ENCODE peak calls at places on chromosomes 2 and 18, in five cellular contexts. One of them, this sample, is unnamed.

GRCh38 chr2:67260348-67261277 is 136.5 kb upstream of the ETAA1 start:
- DNase-seq in right atrium auricular region: peak; percentile 87
- DNase-seq in HCT116: no peak
- DNase-seq in BE2C: peak; percentile 7
- DNase-seq in ovary: peak; percentile 83
- DNase-seq in this sample: no peak

GRCh38 chr2:228987441-228988155 is 283.5 kb downstream of the PID1 start:
- DNase-seq in right atrium auricular region: no peak
- DNase-seq in ovary: no peak
- DNase-seq in BE2C: no peak
- DNase-seq in HCT116: no peak
- DNase-seq in this sample: no peak

GRCh38 chr2:154697422-154698237 is 865 bp upstream of the KCNJ3 start:
- DNase-seq in right atrium auricular region: no peak
- DNase-seq in BE2C: peak; percentile 12
- DNase-seq in HCT116: no peak
- DNase-seq in ovary: no peak
- DNase-seq in this sample: no peak

GRCh38 chr2:224171226-224171625 is 132.1 kb upstream of the SERPINE2 start:
- DNase-seq in right atrium auricular region: no peak
- DNase-seq in HCT116: no peak
- DNase-seq in ovary: no peak
- DNase-seq in BE2C: no peak
- DNase-seq in this sample: no peak

GRCh38 chr2:208249241-208249640 is 5.6 kb downstream of the IDH1 start:
- DNase-seq in BE2C: no peak
- DNase-seq in right atrium auricular region: no peak
- DNase-seq in ovary: no peak
- DNase-seq in HCT116: no peak
- DNase-seq in this sample: no peak

GRCh38 chr2:82314836-82315472 is 2010.4 kb upstream of the LRRTM1 start:
- DNase-seq in BE2C: no peak
- DNase-seq in right atrium auricular region: no peak
- DNase-seq in HCT116: no peak
- DNase-seq in ovary: no peak
- DNase-seq in this sample: no peak

GRCh38 chr2:240461471-240462072 is 26.1 kb downstream of the GPC1 start:
- DNase-seq in ovary: peak; percentile 25
- DNase-seq in right atrium auricular region: no peak
- DNase-seq in BE2C: peak; percentile 5
- DNase-seq in HCT116: no peak
- DNase-seq in this sample: no peak

GRCh38 chr18:49447810-49448745 is 12.4 kb downstream of the DYM start:
- DNase-seq in ovary: no peak
- DNase-seq in HCT116: peak; percentile 67
- DNase-seq in right atrium auricular region: no peak
- DNase-seq in BE2C: peak; percentile 57
- DNase-seq in this sample: peak; percentile 27

GRCh38 chr2:21757805-21758204 is 634.0 kb downstream of the TDRD15 start:
- DNase-seq in BE2C: peak; percentile 6
- DNase-seq in ovary: no peak
- DNase-seq in HCT116: no peak
- DNase-seq in right atrium auricular region: no peak
- DNase-seq in this sample: no peak

GRCh38 chr2:107088156-107088555 is 202.2 kb upstream of the ST6GAL2 start:
- DNase-seq in BE2C: no peak
- DNase-seq in right atrium auricular region: no peak
- DNase-seq in ovary: no peak
- DNase-seq in HCT116: no peak
- DNase-seq in this sample: no peak

GRCh38 chr2:120907822-120908221 is 172.2 kb downstream of the GLI2 start:
- DNase-seq in HCT116: no peak
- DNase-seq in BE2C: no peak
- DNase-seq in ovary: no peak
- DNase-seq in right atrium auricular region: no peak
- DNase-seq in this sample: no peak

GRCh38 chr2:168589236-168589635 is 133.2 kb downstream of the CERS6 start:
- DNase-seq in HCT116: no peak
- DNase-seq in right atrium auricular region: no peak
- DNase-seq in BE2C: no peak
- DNase-seq in ovary: no peak
- DNase-seq in this sample: no peak

GRCh38 chr2:85078536-85078935 is 54.7 kb upstream of the TCF7L1 start:
- DNase-seq in ovary: no peak
- DNase-seq in right atrium auricular region: no peak
- DNase-seq in BE2C: no peak
- DNase-seq in HCT116: no peak
- DNase-seq in this sample: no peak

GRCh38 chr2:85071096-85071495 is 62.1 kb upstream of the TCF7L1 start:
- DNase-seq in ovary: no peak
- DNase-seq in HCT116: no peak
- DNase-seq in BE2C: no peak
- DNase-seq in right atrium auricular region: no peak
- DNase-seq in this sample: no peak

GRCh38 chr2:85073061-85073460 is 60.1 kb upstream of the TCF7L1 start:
- DNase-seq in BE2C: no peak
- DNase-seq in right atrium auricular region: no peak
- DNase-seq in ovary: no peak
- DNase-seq in HCT116: no peak
- DNase-seq in this sample: no peak

GRCh38 chr2:85076618-85077274 is 56.4 kb upstream of the TCF7L1 start:
- DNase-seq in BE2C: no peak
- DNase-seq in HCT116: no peak
- DNase-seq in right atrium auricular region: no peak
- DNase-seq in ovary: no peak
- DNase-seq in this sample: no peak
- H3K4me3 ChIP-seq in BE2C: no peak overlapping the region
- H3K4me3 ChIP-seq in HCT116: no peak overlapping the region
- H3K4me3 ChIP-seq in right atrium auricular region: no peak overlapping the region
- H3K4me3 ChIP-seq in ovary: no peak overlapping the region
- H3K4me3 ChIP-seq in this sample: no peak overlapping the region

DNA sequence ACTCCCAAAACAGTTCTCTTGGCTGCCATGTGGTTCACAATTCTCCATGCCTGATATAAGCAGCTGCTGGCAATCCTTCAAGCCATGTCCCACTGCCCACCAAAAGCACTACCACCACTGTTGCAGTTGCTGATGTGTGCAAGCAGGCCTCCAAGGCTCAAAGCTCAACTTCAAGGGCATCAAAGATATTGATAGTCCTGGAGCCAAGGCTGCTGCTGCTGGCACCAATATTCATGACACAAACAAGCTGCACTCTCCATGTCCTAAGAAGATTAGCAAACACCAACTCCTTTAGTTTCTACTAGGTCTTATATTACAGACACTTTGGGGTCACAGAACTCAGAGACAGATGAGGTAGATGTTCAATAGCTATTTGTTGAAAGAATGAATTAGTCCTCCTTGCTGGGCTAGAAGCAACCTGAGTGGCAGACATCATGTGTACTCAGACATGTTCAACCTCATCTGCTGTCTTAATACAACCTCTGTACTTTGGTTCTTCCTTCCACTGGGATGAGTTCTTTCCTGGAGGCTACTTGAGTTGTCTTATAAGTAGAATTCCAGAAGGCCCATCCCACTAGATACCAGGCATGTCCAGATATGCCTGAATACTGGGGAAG is 104.5 kb upstream of the UGP2 start:
- DNase-seq in ovary: no peak
- DNase-seq in BE2C: no peak
- DNase-seq in HCT116: no peak
- DNase-seq in right atrium auricular region: no peak
- DNase-seq in this sample: no peak
- H3K4me1 ChIP-seq in ovary: peaks cover 7% of the 10 kb centered on the region
- H3K4me1 ChIP-seq in BE2C: no peaks in the 10 kb centered on the region
- H3K4me1 ChIP-seq in HCT116: no peaks in the 10 kb centered on the region
- H3K4me1 ChIP-seq in right atrium auricular region: peaks cover 14% of the 10 kb centered on the region
- H3K4me1 ChIP-seq in this sample: no peaks in the 10 kb centered on the region

DNA sequence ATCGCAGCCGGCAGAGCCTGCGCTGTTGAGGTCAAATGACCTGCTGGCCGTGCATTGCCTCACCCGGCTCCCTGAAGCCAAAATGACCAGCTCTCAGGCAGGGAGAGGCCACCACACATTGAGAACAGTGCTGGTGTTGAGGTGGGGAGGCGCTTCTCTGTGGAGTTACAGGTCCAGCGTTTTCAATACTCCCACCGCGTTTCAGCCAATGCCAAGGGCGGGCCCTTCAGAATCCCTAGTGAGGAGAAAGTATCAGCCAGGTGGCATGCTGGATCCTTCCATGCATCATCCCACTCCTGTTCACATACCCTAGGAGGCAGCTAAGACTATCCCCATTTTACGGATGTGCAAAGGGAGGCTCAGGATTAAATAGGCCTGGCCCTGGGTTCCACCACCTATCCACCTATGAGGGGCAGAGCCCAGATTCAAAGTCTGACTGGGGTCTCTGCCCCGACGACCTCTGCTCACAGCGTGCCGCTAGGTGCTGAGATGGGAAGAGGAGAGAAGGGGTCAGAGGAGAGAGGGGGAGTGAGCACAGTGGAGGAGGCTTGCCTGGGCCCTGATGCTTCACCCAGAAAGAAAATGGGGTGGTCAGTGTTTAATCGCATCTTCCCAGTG is 137.6 kb upstream of the ID2 start:
- DNase-seq in HCT116: no peak
- DNase-seq in right atrium auricular region: no peak
- DNase-seq in BE2C: no peak
- DNase-seq in ovary: no peak
- DNase-seq in this sample: no peak
- H3K4me3 ChIP-seq in HCT116: no peak overlapping the region
- H3K4me3 ChIP-seq in right atrium auricular region: no peak overlapping the region
- H3K4me3 ChIP-seq in BE2C: no peak overlapping the region
- H3K4me3 ChIP-seq in ovary: no peak overlapping the region
- H3K4me3 ChIP-seq in this sample: no peak overlapping the region

DNA sequence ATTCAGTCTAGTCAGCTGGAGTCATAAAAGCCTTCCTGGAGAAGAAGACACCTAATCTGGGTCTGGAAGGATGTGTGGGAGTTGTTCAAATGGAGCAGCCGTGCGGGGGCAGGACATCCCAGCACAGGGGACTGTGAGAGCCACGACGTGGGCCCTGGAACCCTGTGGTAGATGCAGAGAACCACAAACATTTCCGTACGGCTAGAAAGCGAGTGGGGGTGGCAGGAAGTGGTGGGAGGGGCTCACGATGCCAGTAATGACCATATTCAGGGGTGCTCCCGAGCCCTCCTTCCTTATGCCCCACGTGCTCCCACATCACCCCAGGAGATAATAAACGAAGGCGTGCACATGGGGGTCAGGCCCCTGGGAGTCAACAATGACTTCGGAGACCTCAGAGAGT is 21.0 kb upstream of the COL6A3 start:
- DNase-seq in BE2C: no peak
- DNase-seq in right atrium auricular region: no peak
- DNase-seq in ovary: no peak
- DNase-seq in HCT116: no peak
- DNase-seq in this sample: peak; percentile 70
- H3K4me1 ChIP-seq in BE2C: peaks cover 4% of the 10 kb centered on the region
- H3K4me1 ChIP-seq in right atrium auricular region: peaks cover 62% of the 10 kb centered on the region
- H3K4me1 ChIP-seq in ovary: peaks cover 13% of the 10 kb centered on the region
- H3K4me1 ChIP-seq in HCT116: peaks cover 33% of the 10 kb centered on the region
- H3K4me1 ChIP-seq in this sample: peaks cover 35% of the 10 kb centered on the region

GRCh38 chr2:220000586-220000985 is 373.2 kb downstream of the SLC4A3 start:
- DNase-seq in BE2C: no peak
- DNase-seq in ovary: no peak
- DNase-seq in HCT116: no peak
- DNase-seq in right atrium auricular region: no peak
- DNase-seq in this sample: no peak
- H3K4me3 ChIP-seq in BE2C: no peak overlapping the region
- H3K4me3 ChIP-seq in ovary: no peak overlapping the region
- H3K4me3 ChIP-seq in HCT116: no peak overlapping the region
- H3K4me3 ChIP-seq in right atrium auricular region: no peak overlapping the region
- H3K4me3 ChIP-seq in this sample: no peak overlapping the region

GRCh38 chr2:73033142-73033765 is 38.3 kb downstream of the SFXN5 start:
- DNase-seq in right atrium auricular region: no peak
- DNase-seq in HCT116: no peak
- DNase-seq in ovary: no peak
- DNase-seq in BE2C: no peak
- DNase-seq in this sample: no peak
- H3K4me1 ChIP-seq in right atrium auricular region: no peaks in the 10 kb centered on the region
- H3K4me1 ChIP-seq in HCT116: peaks cover 21% of the 10 kb centered on the region
- H3K4me1 ChIP-seq in ovary: no peaks in the 10 kb centered on the region
- H3K4me1 ChIP-seq in BE2C: no peaks in the 10 kb centered on the region
- H3K4me1 ChIP-seq in this sample: no peaks in the 10 kb centered on the region

DNA sequence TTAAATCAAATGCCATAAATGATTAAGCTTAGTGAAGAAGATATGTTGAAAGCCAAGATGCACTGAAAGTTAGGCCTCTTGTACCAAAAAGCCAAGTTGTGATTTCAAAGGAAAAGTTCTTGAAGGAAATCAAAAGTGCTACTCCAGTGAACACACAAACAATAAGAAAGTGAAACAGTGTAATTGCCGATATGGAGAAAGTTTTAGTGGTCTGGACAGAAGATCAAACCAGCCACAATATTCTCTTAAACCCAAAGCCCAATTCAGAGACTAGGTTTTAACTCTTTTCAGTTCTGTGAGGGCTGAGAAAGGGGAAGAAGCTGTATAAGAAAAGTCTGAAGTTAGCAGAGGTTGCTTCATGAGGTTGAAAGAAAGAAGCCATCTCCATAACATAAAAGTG is 101.8 kb upstream of the RPE start:
- DNase-seq in right atrium auricular region: no peak
- DNase-seq in HCT116: no peak
- DNase-seq in BE2C: no peak
- DNase-seq in ovary: no peak
- DNase-seq in this sample: no peak
- H3K4me3 ChIP-seq in right atrium auricular region: no peak overlapping the region
- H3K4me3 ChIP-seq in HCT116: no peak overlapping the region
- H3K4me3 ChIP-seq in BE2C: no peak overlapping the region
- H3K4me3 ChIP-seq in ovary: no peak overlapping the region
- H3K4me3 ChIP-seq in this sample: no peak overlapping the region

This sample was measured in naive thymus-derived CD4-positive, alpha-beta T cell.